ENCODE peak calls at places on chromosomes 5 and 9, in ten cellular contexts. T is B cell; Z is activated CD8-positive, alpha-beta T cell treated with anti-CD3 and anti-CD28 coated beads for 36 hours; A is A549; Q is dorsolateral prefrontal cortex; I is WERI-Rb-1; H is uterus; O is keratinocyte; E is breast epithelium; Y is esophagus squamous epithelium. R is an unnamed sample.

GRCh38 chr5:91332267-91333044 is 50.7 kb downstream of the ARRDC3 start:
- DNase-seq in T (no peak), Z (peak), A (peak), Q (no peak), I (no peak), H (no peak), O (no peak), E (no peak), Y (no peak), R (no peak)

GRCh38 chr9:79023134-79023577 is 548.6 kb upstream of the TLE4 start:
- DNase-seq in T (no peak), Z (no peak), A (peak), Q (no peak), I (no peak), H (no peak), O (peak), E (no peak), Y (no peak), R (no peak)

GRCh38 chr5:39209924-39210323 is 9.4 kb downstream of the FYB1 start:
- DNase-seq in T (no peak), Z (peak), A (no peak), Q (no peak), I (no peak), H (no peak), O (no peak), E (no peak), Y (no peak), R (no peak)

GRCh38 chr5:4906821-4907220 is 233.3 kb upstream of the ADAMTS16 start:
- DNase-seq in T (no peak), Z (no peak), A (no peak), Q (no peak), I (no peak), H (peak), O (no peak), E (no peak), Y (no peak), R (no peak)

GRCh38 chr5:107615173-107615856 is 55.4 kb downstream of the EFNA5 start:
- DNase-seq in T (no peak), Z (no peak), A (no peak), Q (no peak), I (no peak), H (no peak), O (no peak), E (no peak), Y (no peak), R (no peak)

GRCh38 chr5:133404724-133405123 is 207.6 kb downstream of the FSTL4 start:
- DNase-seq in T (no peak), Z (peak), A (peak), Q (peak), I (no peak), H (no peak), O (no peak), E (no peak), Y (no peak), R (no peak)

GRCh38 chr9:6827370-6827949 is 69.7 kb downstream of the KDM4C start:
- DNase-seq in T (no peak), Z (peak), A (peak), Q (no peak), I (peak), H (no peak), O (no peak), E (no peak), Y (no peak), R (peak)

GRCh38 chr5:95262933-95263660 is 21.8 kb downstream of the MCTP1 start:
- DNase-seq in T (no peak), Z (no peak), A (no peak), Q (no peak), I (no peak), H (no peak), O (no peak), E (no peak), Y (no peak), R (no peak)

GRCh38 chr5:65914644-65915196 is 11.7 kb upstream of the ERBIN start:
- DNase-seq in T (no peak), Z (no peak), A (no peak), Q (no peak), I (no peak), H (no peak), O (no peak), E (no peak), Y (no peak), R (no peak)

GRCh38 chr9:122835313-122835731 is 6.9 kb upstream of the PDCL start:
- DNase-seq in T (no peak), Z (peak), A (no peak), Q (no peak), I (peak), H (no peak), O (no peak), E (no peak), Y (no peak), R (peak)

GRCh38 chr5:153515269-153515668 is 24.8 kb downstream of the GRIA1 start:
- DNase-seq in T (no peak), Z (no peak), A (no peak), Q (no peak), I (no peak), H (no peak), O (no peak), E (no peak), Y (no peak), R (no peak)

GRCh38 chr9:18798518-18799290 is 234.3 kb downstream of the SAXO1 start:
- DNase-seq in T (no peak), Z (no peak), A (no peak), Q (no peak), I (no peak), H (no peak), O (no peak), E (no peak), Y (no peak), R (no peak)
- TF ChIP-seq CTCF in T (no peak), Z (no peak), A (no peak), Q (no peak), I (no peak), H (no peak), O (no peak), E (no peak), Y (no peak), R (no peak)

GRCh38 chr5:946720-947625 is 54.3 kb downstream of the TRIP13 start:
- DNase-seq in T (no peak), Z (no peak), A (no peak), Q (no peak), I (peak), H (no peak), O (no peak), E (no peak), Y (no peak), R (no peak)

GRCh38 chr5:949275-949543 is 56.5 kb downstream of the TRIP13 start:
- DNase-seq in T (no peak), Z (no peak), A (no peak), Q (no peak), I (no peak), H (no peak), O (no peak), E (no peak), Y (no peak), R (no peak)

GRCh38 chr5:945691-946541 is 53.2 kb downstream of the TRIP13 start:
- DNase-seq in T (no peak), Z (no peak), A (no peak), Q (no peak), I (no peak), H (no peak), O (no peak), E (no peak), Y (no peak), R (no peak)

GRCh38 chr5:948472-949274 is 56.0 kb downstream of the TRIP13 start:
- DNase-seq in T (no peak), Z (no peak), A (no peak), Q (no peak), I (no peak), H (no peak), O (no peak), E (no peak), Y (no peak), R (no peak)

DNA sequence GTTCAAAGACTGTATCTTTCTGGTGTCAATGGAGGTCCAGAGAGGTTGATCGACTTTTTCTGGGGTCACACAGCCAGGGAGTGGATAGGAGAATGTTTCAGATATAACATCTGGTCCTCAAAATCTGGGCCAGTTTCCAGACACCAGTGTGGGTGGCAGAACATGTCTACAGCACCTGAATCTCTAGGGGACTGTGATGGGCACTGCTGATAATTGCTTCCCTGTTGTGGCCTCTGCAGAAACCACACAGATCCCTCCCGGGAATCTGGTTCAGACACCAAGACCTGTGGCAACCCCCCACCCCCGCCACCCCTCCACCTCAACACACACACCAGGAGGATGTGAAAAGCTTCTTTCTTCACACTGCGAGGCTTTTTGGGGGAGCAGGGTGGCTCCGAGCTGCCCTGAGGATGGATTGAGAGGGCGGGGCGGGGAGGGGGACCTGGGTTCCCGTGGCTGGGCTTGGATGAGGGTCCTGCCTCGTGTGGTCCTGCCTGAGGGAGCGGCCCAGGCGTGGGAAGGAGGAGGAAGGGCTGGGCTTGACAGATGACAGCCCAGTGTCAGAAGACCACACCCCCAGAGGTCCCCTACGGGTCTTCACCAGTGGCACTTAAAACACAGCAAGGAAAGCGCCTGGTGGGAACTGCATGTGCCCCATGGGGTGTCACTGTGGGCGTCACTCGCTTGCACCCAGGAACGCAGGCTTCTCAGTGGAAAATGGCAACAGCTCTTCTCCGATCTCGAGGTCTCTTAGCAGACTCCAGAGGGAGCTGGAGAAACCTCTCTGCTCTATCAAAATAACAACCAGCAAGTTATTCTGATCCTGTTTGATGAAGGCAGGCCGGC is 55.2 kb downstream of the TRIP13 start:
- DNase-seq in T (no peak), Z (no peak), A (no peak), Q (no peak), I (no peak), H (no peak), O (no peak), E (no peak), Y (no peak), R (no peak)
- TF ChIP-seq CTCF in T (no peak), Z (no peak), A (no peak), Q (no peak), I (no peak), H (no peak), O (no peak), E (no peak), Y (no peak), R (no peak)

DNA sequence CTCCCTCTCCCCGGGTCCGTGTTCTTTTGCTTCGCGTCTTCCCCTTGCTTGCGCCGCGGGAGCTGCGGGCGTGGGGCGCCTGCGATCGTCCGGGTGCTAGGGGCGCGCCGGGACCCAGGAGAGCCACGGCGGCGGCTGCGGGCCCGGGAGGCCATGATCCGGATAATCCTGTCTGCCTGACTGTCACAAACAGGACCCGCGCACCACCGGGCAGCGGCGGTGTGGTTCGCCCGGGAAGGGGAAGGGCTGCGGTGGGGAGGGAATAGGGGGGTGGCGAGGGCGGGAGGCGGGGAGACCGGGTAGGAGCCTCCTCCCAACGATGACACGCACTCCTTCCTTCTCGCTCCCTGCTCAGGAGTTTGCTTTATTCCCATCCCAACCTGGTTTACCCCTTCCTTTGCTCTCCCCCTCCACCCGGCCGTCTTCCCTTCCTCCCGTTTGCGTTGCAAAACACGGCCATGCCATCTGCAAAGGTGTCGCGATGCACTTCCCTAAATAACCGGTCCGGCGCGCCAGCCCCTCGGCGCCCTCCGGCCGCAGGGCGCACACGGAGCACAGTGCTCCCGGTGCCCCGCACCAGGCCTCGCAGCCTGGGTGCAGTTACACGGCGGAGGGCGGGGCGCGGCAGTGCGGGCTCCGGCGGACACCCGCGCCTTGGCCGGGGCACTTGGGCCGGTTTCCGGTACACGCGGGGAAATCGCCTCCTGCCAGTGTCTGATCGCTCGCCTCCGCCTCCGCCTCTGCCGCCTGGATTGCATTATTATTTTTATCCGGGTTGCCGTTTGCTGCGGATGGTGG is 1.5 kb downstream of the SMARCA2 start:
- DNase-seq in T (peak), Z (peak), A (peak), Q (peak), I (peak), H (peak), O (no peak), E (peak), Y (peak), R (peak)
- TF ChIP-seq CTCF in T (no peak), Z (no peak), A (no peak), Q (no peak), I (no peak), H (peak), O (no peak), E (peak), Y (no peak), R (no peak)

GRCh38 chr9:137025120-137025966 is 2.7 kb downstream of the ABCA2 start:
- DNase-seq in T (peak), Z (no peak), A (no peak), Q (peak), I (no peak), H (no peak), O (no peak), E (peak), Y (no peak), R (no peak)
- TF ChIP-seq CTCF in T (no peak), Z (no peak), A (no peak), Q (peak), I (no peak), H (no peak), O (no peak), E (no peak), Y (no peak), R (no peak)

GRCh38 chr5:8522635-8523034 is 653.7 kb downstream of the MTRR start:
- DNase-seq in T (no peak), Z (no peak), A (no peak), Q (no peak), I (no peak), H (no peak), O (no peak), E (no peak), Y (no peak), R (no peak)
- TF ChIP-seq CTCF in T (no peak), Z (no peak), A (no peak), Q (no peak), I (no peak), H (no peak), O (no peak), E (no peak), Y (no peak), R (no peak)

GRCh38 chr5:40367260-40367659 is 312.5 kb upstream of the PTGER4 start:
- DNase-seq in T (no peak), Z (no peak), A (no peak), Q (no peak), I (no peak), H (no peak), O (no peak), E (no peak), Y (no peak), R (no peak)
- TF ChIP-seq CTCF in T (no peak), Z (peak), A (no peak), Q (no peak), I (no peak), H (no peak), O (no peak), E (no peak), Y (no peak), R (no peak)

GRCh38 chr5:32585446-32586250 is at the start of gene SUB1:
- DNase-seq in T (peak), Z (peak), A (peak), Q (peak), I (peak), H (peak), O (peak), E (peak), Y (peak), R (peak)

GRCh38 chr5:32584651-32585050 is 706 bp upstream of the SUB1 start:
- DNase-seq in T (no peak), Z (no peak), A (no peak), Q (no peak), I (no peak), H (no peak), O (no peak), E (no peak), Y (no peak), R (no peak)

GRCh38 chr5:32587067-32587551 is 1.8 kb downstream of the SUB1 start:
- DNase-seq in T (no peak), Z (no peak), A (no peak), Q (no peak), I (no peak), H (no peak), O (no peak), E (no peak), Y (no peak), R (no peak)

GRCh38 chr5:32585122-32585445 is 273 bp upstream of the SUB1 start:
- DNase-seq in T (no peak), Z (no peak), A (no peak), Q (no peak), I (no peak), H (no peak), O (no peak), E (no peak), Y (no peak), R (no peak)

DNA sequence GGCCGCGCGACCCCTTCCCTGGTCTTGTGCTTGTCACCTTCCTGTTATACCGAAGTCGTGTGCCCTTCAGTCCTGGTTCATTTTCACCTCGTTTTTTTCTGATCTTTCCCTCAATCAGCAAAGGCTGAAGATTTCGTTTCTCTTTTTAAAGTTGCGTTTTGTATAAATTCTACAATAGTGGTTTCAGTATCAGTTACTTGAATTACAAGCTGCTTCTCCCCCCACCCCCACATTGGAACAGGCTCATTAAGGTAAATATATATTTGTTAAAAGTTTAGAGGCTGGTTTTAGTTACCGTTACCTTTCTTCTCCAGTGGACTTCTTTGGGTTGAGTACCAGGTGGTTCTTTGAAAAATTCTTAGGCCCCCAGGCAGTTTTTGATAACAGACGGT is 890 bp downstream of the SUB1 start:
- DNase-seq in T (no peak), Z (peak), A (no peak), Q (no peak), I (no peak), H (no peak), O (no peak), E (no peak), Y (no peak), R (no peak)
- TF ChIP-seq CTCF in T (no peak), Z (no peak), A (no peak), Q (no peak), I (no peak), H (no peak), O (no peak), E (no peak), Y (no peak), R (no peak)

GRCh38 chr9:1619915-1620705 is 395.0 kb upstream of the SMARCA2 start:
- DNase-seq in T (no peak), Z (no peak), A (no peak), Q (no peak), I (no peak), H (no peak), O (no peak), E (no peak), Y (no peak), R (no peak)
- TF ChIP-seq CTCF in T (no peak), Z (no peak), A (peak), Q (peak), I (no peak), H (no peak), O (peak), E (no peak), Y (no peak), R (peak)